ENCODE peak calls at places on chromosomes 5 and 9, in seven cellular contexts. U is HFF-Myc; Q is fibroblast of mammary gland; A is psoas muscle; X is naive thymus-derived CD4-positive, alpha-beta T cell; J is AG09309; P is keratinocyte. C is an unnamed sample.

GRCh38 chr5:172110921-172111873 is 76.8 kb downstream of the STK10 start:
- DNase-seq in U (no peak), Q (peak; percentile 63), A (peak; percentile 45), X (peak; percentile 81), J (no peak), P (no peak), C (peak; percentile 67)

GRCh38 chr5:125897068-125897467 is 526.1 kb upstream of the GRAMD2B start:
- DNase-seq in U (no peak), Q (no peak), A (no peak), X (no peak), J (no peak), P (no peak), C (no peak)

GRCh38 chr5:73960023-73960422 is 334.0 kb downstream of the ARHGEF28 start:
- DNase-seq in U (no peak), Q (no peak), A (no peak), X (no peak), J (no peak), P (no peak), C (peak; percentile 96)

GRCh38 chr9:93110400-93110855 is 14.4 kb downstream of the CARD19 start:
- DNase-seq in U (no peak), Q (no peak), A (no peak), X (no peak), J (no peak), P (no peak), C (no peak)

GRCh38 chr5:112848116-112848811 is 12.8 kb upstream of the SRP19 start:
- DNase-seq in U (peak; percentile 57), Q (peak; percentile 79), A (no peak), X (no peak), J (peak; percentile 27), P (peak; percentile 23), C (peak; percentile 70)

GRCh38 chr9:138063033-138063432 is 185.5 kb downstream of the CACNA1B start:
- DNase-seq in U (no peak), Q (no peak), A (no peak), X (no peak), J (no peak), P (no peak), C (no peak)

GRCh38 chr9:124257865-124258764 is at the start of gene NEK6:
- DNase-seq in U (no peak), Q (peak; percentile 76), A (peak; percentile 53), X (peak; percentile 63), J (no peak), P (no peak), C (no peak)

GRCh38 chr5:125043781-125044391 is 297.4 kb upstream of the ZNF608 start:
- DNase-seq in U (peak; percentile 56), Q (peak; percentile 45), A (peak; percentile 34), X (no peak), J (no peak), P (no peak), C (no peak)

GRCh38 chr9:86176468-86176867 is 77.1 kb upstream of the GOLM1 start:
- DNase-seq in U (no peak), Q (no peak), A (no peak), X (no peak), J (no peak), P (no peak), C (no peak)

GRCh38 chr9:87694236-87694755 is 31.6 kb upstream of the CTSL start:
- DNase-seq in U (no peak), Q (no peak), A (no peak), X (no peak), J (no peak), P (no peak), C (no peak)

GRCh38 chr5:97980291-97980690 is 793.2 kb upstream of the RGMB start:
- DNase-seq in U (no peak), Q (peak; percentile 3), A (no peak), X (no peak), J (no peak), P (no peak), C (no peak)

GRCh38 chr9:100111235-100111634 is 12.2 kb downstream of the INVS start:
- DNase-seq in U (peak; percentile 79), Q (peak; percentile 99), A (peak; percentile 93), X (no peak), J (peak; percentile 94), P (no peak), C (no peak)

GRCh38 chr5:113330533-113331200 is 104.1 kb downstream of the TSSK1B start:
- DNase-seq in U (no peak), Q (peak; percentile 54), A (peak; percentile 49), X (no peak), J (peak; percentile 25), P (no peak), C (peak; percentile 79)

GRCh38 chr5:91302335-91302734 is 80.8 kb downstream of the ARRDC3 start:
- DNase-seq in U (no peak), Q (no peak), A (no peak), X (no peak), J (no peak), P (no peak), C (no peak)

GRCh38 chr5:173238312-173239232 is 3.6 kb upstream of the NKX2-5 start:
- DNase-seq in U (no peak), Q (no peak), A (no peak), X (peak; percentile 23), J (no peak), P (no peak), C (no peak)

GRCh38 chr9:132756214-132756799 is 86.0 kb downstream of the GTF3C4 start:
- DNase-seq in U (no peak), Q (no peak), A (no peak), X (no peak), J (no peak), P (no peak), C (no peak)

DNA sequence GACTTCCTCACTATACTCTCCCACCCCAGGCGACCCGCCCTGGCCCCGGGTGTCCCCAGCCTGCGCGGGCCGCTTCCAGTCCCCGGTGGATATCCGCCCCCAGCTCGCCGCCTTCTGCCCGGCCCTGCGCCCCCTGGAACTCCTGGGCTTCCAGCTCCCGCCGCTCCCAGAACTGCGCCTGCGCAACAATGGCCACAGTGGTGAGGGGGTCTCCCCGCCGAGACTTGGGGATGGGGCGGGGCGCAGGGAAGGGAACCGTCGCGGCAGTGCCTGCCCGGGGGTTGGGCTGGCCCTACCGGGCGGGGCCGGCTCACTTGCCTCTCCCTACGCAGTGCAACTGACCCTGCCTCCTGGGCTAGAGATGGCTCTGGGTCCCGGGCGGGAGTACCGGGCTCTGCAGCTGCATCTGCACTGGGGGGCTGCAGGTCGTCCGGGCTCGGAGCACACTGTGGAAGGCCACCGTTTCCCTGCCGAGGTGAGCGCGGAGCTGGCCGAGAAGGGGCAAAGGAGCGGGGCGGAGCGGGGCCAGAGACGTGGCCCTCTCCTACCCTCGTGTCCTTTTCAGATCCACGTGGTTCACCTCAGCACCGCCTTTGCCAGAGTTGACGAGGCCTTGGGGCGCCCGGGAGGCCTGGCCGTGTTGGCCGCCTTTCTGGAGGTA is 2.1 kb downstream of the CA9 start:
- DNase-seq in U (no peak), Q (no peak), A (no peak), X (peak; percentile 41), J (no peak), P (no peak), C (no peak)
- H3K4me3 ChIP-seq in U (peak overlapping the region; percentile 36), Q (peak overlapping the region; percentile 43), A (peak overlapping the region; percentile 72), X (peak overlapping the region; percentile 39), J (peak overlapping the region; percentile 49), P (peak overlapping the region; percentile 14), C (no peak overlapping the region)

GRCh38 chr5:99061711-99062110 is 132.9 kb upstream of the CHD1 start:
- DNase-seq in U (peak; percentile 25), Q (peak; percentile 88), A (no peak), X (no peak), J (peak; percentile 33), P (peak; percentile 36), C (no peak)
- H3K4me3 ChIP-seq in U (no peak overlapping the region), Q (no peak overlapping the region), A (no peak overlapping the region), X (no peak overlapping the region), J (no peak overlapping the region), P (no peak overlapping the region), C (no peak overlapping the region)

DNA sequence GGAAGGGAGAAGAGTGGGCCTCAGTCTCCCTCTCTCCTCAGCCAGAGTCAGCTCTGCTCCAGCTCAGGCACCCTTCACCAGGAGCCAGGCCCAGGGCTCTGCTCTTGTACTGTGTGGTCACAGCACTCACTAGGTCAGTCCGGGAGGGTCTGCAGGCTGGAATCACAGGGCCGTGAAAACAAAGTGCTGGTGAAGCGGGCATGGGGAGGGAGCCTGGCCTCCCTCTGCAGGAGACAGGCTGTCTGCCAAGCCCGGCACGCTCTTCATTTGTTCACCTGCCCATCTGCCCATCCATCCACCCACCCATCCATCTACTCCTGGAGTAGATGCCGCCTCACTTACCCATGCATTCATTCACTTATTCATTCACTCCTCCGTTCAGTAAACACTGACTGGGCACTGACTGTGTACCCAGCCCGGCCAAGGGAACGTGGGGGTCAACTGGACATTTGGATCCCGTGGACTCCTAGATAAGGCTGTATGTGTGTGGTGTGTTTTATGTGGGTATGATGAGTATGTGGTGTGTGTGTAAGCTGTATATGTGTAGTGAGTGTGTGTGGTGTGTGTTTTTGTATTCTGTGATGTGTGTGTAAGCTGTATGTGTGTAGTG is 3.6 kb downstream of the SPAAR start:
- DNase-seq in U (no peak), Q (no peak), A (no peak), X (no peak), J (no peak), P (no peak), C (no peak)
- H3K4me3 ChIP-seq in U (no peak overlapping the region), Q (no peak overlapping the region), A (peak overlapping the region; percentile 49), X (no peak overlapping the region), J (no peak overlapping the region), P (no peak overlapping the region), C (no peak overlapping the region)

GRCh38 chr5:61604626-61605025 is 272.6 kb downstream of the ZSWIM6 start:
- DNase-seq in U (no peak), Q (no peak), A (no peak), X (no peak), J (no peak), P (peak; percentile 2), C (no peak)
- H3K4me3 ChIP-seq in U (no peak overlapping the region), Q (no peak overlapping the region), A (no peak overlapping the region), X (no peak overlapping the region), J (no peak overlapping the region), P (no peak overlapping the region), C (no peak overlapping the region)

GRCh38 chr9:89039664-89040063 is 48.4 kb downstream of the S1PR3 start:
- DNase-seq in U (no peak), Q (no peak), A (no peak), X (no peak), J (no peak), P (no peak), C (no peak)

GRCh38 chr9:89037325-89037724 is 46.1 kb downstream of the S1PR3 start:
- DNase-seq in U (no peak), Q (no peak), A (no peak), X (no peak), J (no peak), P (no peak), C (no peak)

GRCh38 chr9:89038354-89039091 is 47.3 kb downstream of the S1PR3 start:
- DNase-seq in U (peak; percentile 15), Q (peak; percentile 98), A (no peak), X (no peak), J (peak; percentile 87), P (peak; percentile 73), C (no peak)

GRCh38 chr9:89037891-89038290 is 46.6 kb downstream of the S1PR3 start:
- DNase-seq in U (no peak), Q (no peak), A (no peak), X (no peak), J (no peak), P (peak; percentile 15), C (no peak)

DNA sequence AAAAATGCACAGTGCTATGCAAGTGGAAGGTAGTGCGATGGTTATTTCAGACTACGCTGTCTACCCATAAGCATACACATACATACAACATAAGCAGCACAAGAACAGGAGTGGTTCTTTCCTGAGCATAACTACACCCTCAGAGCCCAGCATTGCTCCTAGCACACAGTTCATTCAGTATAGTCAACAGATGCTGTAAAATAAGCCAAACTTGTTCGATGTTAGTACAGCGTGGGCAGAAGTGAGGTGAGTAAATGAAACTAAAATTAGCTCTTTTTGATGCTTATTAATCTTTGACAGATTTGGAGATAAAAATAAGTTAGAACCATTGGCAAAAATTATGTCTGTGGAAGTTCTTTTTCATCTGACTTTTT is 47.8 kb downstream of the S1PR3 start:
- DNase-seq in U (no peak), Q (no peak), A (no peak), X (no peak), J (no peak), P (no peak), C (no peak)
- H3K4me3 ChIP-seq in U (no peak overlapping the region), Q (no peak overlapping the region), A (no peak overlapping the region), X (no peak overlapping the region), J (no peak overlapping the region), P (no peak overlapping the region), C (no peak overlapping the region)